ENCODE peak calls at places on chromosomes 1 and 21, in four cellular contexts. O, Z, N and J are unnamed samples.

GRCh38 chr1:47333578-47333921 is at the start of gene CMPK1:
- DNase-seq in O (no peak), N (peak), Z (peak), J (no peak)

GRCh38 chr1:153882296-153882912 is 40.4 kb downstream of the GATAD2B start:
- DNase-seq in O (no peak), N (no peak), Z (no peak), J (no peak)

GRCh38 chr1:226733309-226733708 is 5.8 kb downstream of the ITPKB start:
- DNase-seq in O (no peak), N (no peak), Z (no peak), J (no peak)

GRCh38 chr1:76501136-76501535 is 366.1 kb upstream of the ST6GALNAC5 start:
- DNase-seq in O (no peak), Z (no peak), N (no peak), J (no peak)

GRCh38 chr1:185973645-185974044 is 239.5 kb downstream of the HMCN1 start:
- DNase-seq in O (no peak), Z (no peak), N (no peak), J (no peak)

GRCh38 chr21:33461538-33462250 is 18.1 kb downstream of the TMEM50B start:
- DNase-seq in N (no peak), Z (no peak), O (no peak), J (no peak)

GRCh38 chr1:50978852-50979781 is 9.1 kb downstream of the CDKN2C start:
- DNase-seq in Z (no peak), O (no peak), N (peak), J (no peak)

GRCh38 chr1:243890576-243890975 is 40.5 kb upstream of the AKT3 start:
- DNase-seq in N (no peak), Z (no peak), O (no peak), J (no peak)

GRCh38 chr1:179883040-179883501 is 986 bp downstream of the TOR1AIP1 start:
- DNase-seq in O (no peak), Z (no peak), N (no peak), J (no peak)

GRCh38 chr1:24596401-24596880 is 40.6 kb downstream of the NCMAP start:
- DNase-seq in O (no peak), Z (no peak), N (no peak), J (no peak)

GRCh38 chr1:92356956-92357355 is 58.1 kb downstream of the RPAP2 start:
- DNase-seq in Z (no peak), N (no peak), O (no peak), J (no peak)

GRCh38 chr1:77434972-77435371 is 153.2 kb downstream of the AK5 start:
- DNase-seq in Z (no peak), O (no peak), N (no peak), J (no peak)

GRCh38 chr1:217188280-217189235 is 442.3 kb downstream of the GPATCH2 start:
- DNase-seq in Z (no peak), O (no peak), N (no peak), J (no peak)

GRCh38 chr1:85571830-85572229 is 8.7 kb upstream of the CCN1 start:
- DNase-seq in N (no peak), Z (no peak), O (no peak), J (no peak)

GRCh38 chr1:197145451-197146029 is 929 bp downstream of the ASPM start:
- DNase-seq in Z (no peak), O (no peak), N (peak), J (no peak)

GRCh38 chr1:8718878-8719361 is 98.5 kb downstream of the RERE start:
- DNase-seq in O (no peak), Z (no peak), N (no peak), J (no peak)

GRCh38 chr1:232880354-232880753 is 70.1 kb upstream of the NTPCR start:
- DNase-seq in Z (no peak), O (peak), N (peak), J (no peak)

GRCh38 chr1:236920270-236920894 is 83.9 kb downstream of the MT1HL1 start:
- DNase-seq in O (no peak), N (no peak), Z (no peak), J (no peak)

GRCh38 chr1:222761171-222761570 is 24.2 kb downstream of the FAM177B start:
- DNase-seq in O (no peak), N (no peak), Z (no peak), J (no peak)

GRCh38 chr1:235739124-235739523 is 89.5 kb upstream of the GNG4 start:
- DNase-seq in Z (no peak), N (no peak), O (no peak), J (no peak)

GRCh38 chr1:167229719-167230385 is 9.2 kb downstream of the POU2F1 start:
- DNase-seq in Z (no peak), O (no peak), N (no peak), J (no peak)

GRCh38 chr1:167237000-167237399 is 16.3 kb downstream of the POU2F1 start:
- DNase-seq in O (no peak), N (no peak), Z (no peak), J (no peak)

GRCh38 chr1:167230437-167230836 is 9.8 kb downstream of the POU2F1 start:
- DNase-seq in Z (no peak), N (no peak), O (no peak), J (no peak)

GRCh38 chr1:167233373-167233772 is 12.7 kb downstream of the POU2F1 start:
- DNase-seq in N (no peak), Z (no peak), O (no peak), J (no peak)

GRCh38 chr1:167232801-167233200 is 12.1 kb downstream of the POU2F1 start:
- DNase-seq in N (no peak), Z (no peak), O (no peak), J (no peak)
- TF ChIP-seq CTCF in N (no peak), Z (no peak), O (no peak), J (no peak)

DNA sequence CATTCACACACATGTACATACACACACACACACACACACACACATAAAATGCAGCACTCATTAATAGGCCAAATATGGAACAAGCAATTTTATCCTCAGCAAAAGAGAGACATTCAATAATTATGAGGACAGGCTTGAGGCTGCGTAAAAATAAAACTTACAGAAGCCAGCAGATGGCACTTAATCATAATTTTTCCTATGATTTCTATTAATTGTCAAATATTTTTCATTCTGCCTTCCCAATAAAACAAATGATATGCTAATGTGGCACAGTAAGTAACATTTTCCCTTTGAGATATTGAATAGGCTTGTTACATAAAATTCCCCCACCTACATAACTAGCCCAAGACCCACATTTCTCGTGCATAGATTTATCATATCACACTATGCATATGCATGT is 55.4 kb upstream of the PTGFRN start:
- DNase-seq in Z (no peak), N (no peak), O (no peak), J (no peak)
- TF ChIP-seq CTCF in Z (no peak), N (no peak), O (no peak), J (peak)

GRCh38 chr21:37165606-37166005 is 92.6 kb downstream of the TTC3 start:
- DNase-seq in Z (no peak), O (no peak), N (no peak), J (no peak)

GRCh38 chr21:37164742-37165141 is 91.7 kb downstream of the TTC3 start:
- DNase-seq in O (no peak), Z (no peak), N (no peak), J (no peak)

GRCh38 chr21:37172646-37173045 is 94.5 kb downstream of the VPS26C start:
- DNase-seq in O (no peak), N (no peak), Z (no peak), J (no peak)

GRCh38 chr21:37168666-37169065 is 95.6 kb downstream of the TTC3 start:
- DNase-seq in N (no peak), Z (no peak), O (no peak), J (no peak)

DNA sequence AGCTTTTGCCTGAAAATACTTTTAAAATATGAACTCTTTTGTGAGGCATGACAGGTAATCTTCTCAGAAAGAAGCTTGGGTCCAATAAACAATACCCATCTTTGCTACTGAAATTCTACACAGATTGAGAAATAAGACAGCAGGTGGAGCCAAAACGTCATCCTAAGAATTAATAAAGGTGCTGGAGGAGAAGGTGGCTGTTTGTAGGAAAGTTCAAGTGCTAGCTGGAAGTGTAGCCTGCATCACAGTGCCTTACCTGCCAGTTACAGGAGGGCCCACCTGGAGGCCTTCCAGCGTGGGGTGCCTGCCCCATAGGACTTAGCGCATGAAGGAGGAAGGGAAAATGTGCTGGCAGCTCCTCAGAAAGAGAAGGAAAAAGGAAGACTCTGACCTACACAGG is 93.7 kb downstream of the TTC3 start:
- DNase-seq in N (no peak), Z (no peak), O (no peak), J (no peak)
- TF ChIP-seq CTCF in N (no peak), Z (no peak), O (peak), J (peak)

GRCh38 chr1:71343686-71344416 is 263.0 kb upstream of the ZRANB2 start:
- DNase-seq in O (no peak), Z (no peak), N (no peak), J (no peak)
- TF ChIP-seq CTCF in O (peak), Z (no peak), N (no peak), J (no peak)